ENCODE peak calls at places on chromosomes 16 and 17, in ten cellular contexts. L, Q, O, E, P, D, J, C, G and X are unnamed samples.

GRCh38 chr16:17155480-17155879 is 315.3 kb downstream of the XYLT1 start:
- DNase-seq in G (no peak), C (no peak), J (no peak), P (no peak), E (no peak), O (no peak), D (no peak), L (no peak), Q (no peak), X (no peak)

GRCh38 chr16:383326-384020 is 1.7 kb upstream of the PGAP6 start:
- DNase-seq in L (no peak), D (peak; percentile 36), P (peak; percentile 83), G (peak; percentile 30), E (no peak), J (no peak), Q (no peak), O (no peak), C (peak; percentile 49), X (no peak)

GRCh38 chr17:38982858-38983746 is 15.9 kb upstream of the FBXO47 start:
- DNase-seq in P (peak; percentile 48), O (no peak), L (no peak), C (peak; percentile 55), G (no peak), E (peak; percentile 82), J (peak; percentile 60), D (peak; percentile 68), Q (peak; percentile 44), X (no peak)

GRCh38 chr16:17512636-17513220 is 42.0 kb upstream of the XYLT1 start:
- DNase-seq in O (no peak), L (no peak), E (no peak), Q (no peak), P (no peak), C (no peak), J (no peak), G (no peak), D (no peak), X (no peak)

GRCh38 chr16:72188512-72188911 is 16.6 kb upstream of the PMFBP1 start:
- DNase-seq in O (no peak), L (no peak), E (no peak), J (peak; percentile 94), C (no peak), G (no peak), D (no peak), Q (no peak), P (no peak), X (no peak)

GRCh38 chr16:72300892-72301291 is 128.9 kb upstream of the PMFBP1 start:
- DNase-seq in L (no peak), E (no peak), G (no peak), D (no peak), Q (no peak), P (no peak), J (no peak), C (no peak), O (no peak), X (no peak)

GRCh38 chr16:24151482-24151939 is 104.6 kb upstream of the CACNG3 start:
- DNase-seq in G (no peak), O (no peak), Q (no peak), E (no peak), P (no peak), D (peak; percentile 30), J (no peak), C (peak; percentile 36), L (no peak), X (no peak)

GRCh38 chr16:88886915-88887521 is 20.6 kb upstream of the PABPN1L start:
- DNase-seq in C (no peak), O (peak; percentile 90), Q (no peak), P (peak; percentile 54), J (peak; percentile 14), D (no peak), G (no peak), E (no peak), L (no peak), X (no peak)

GRCh38 chr17:35255316-35255715 is 12.4 kb downstream of the SLFN5 start:
- DNase-seq in O (no peak), P (no peak), C (no peak), G (no peak), L (no peak), J (no peak), Q (no peak), D (no peak), E (peak; percentile 23), X (no peak)

GRCh38 chr17:3659541-3660111 is 8.8 kb downstream of the TAX1BP3 start:
- DNase-seq in L (no peak), O (peak; percentile 86), J (no peak), D (no peak), G (no peak), P (peak; percentile 82), C (no peak), Q (no peak), E (no peak), X (no peak)

GRCh38 chr16:68229431-68230175 is 6.3 kb downstream of the ESRP2 start:
- DNase-seq in O (no peak), P (peak; percentile 51), G (peak; percentile 32), E (peak; percentile 41), D (peak; percentile 48), Q (peak; percentile 68), C (peak; percentile 47), L (peak; percentile 35), J (peak; percentile 56), X (no peak)

GRCh38 chr16:2785101-2785991 is 2.0 kb downstream of the PRSS33 start:
- DNase-seq in J (no peak), D (no peak), P (no peak), O (peak; percentile 71), E (no peak), G (peak; percentile 19), L (peak; percentile 42), C (no peak), Q (no peak), X (peak; percentile 91)

GRCh38 chr17:13957636-13958035 is 111.7 kb upstream of the COX10 start:
- DNase-seq in L (no peak), E (no peak), J (no peak), C (no peak), G (no peak), P (no peak), D (no peak), O (no peak), Q (no peak), X (no peak)

GRCh38 chr17:74760404-74761105 is 12.1 kb downstream of the NHERF1 start:
- DNase-seq in O (no peak), Q (no peak), L (no peak), G (no peak), E (no peak), C (no peak), J (peak; percentile 84), P (no peak), D (no peak), X (peak; percentile 64)

GRCh38 chr16:57092786-57093301 is 461 bp downstream of the CPNE2 start:
- DNase-seq in P (no peak), C (peak; percentile 28), Q (peak; percentile 72), E (peak; percentile 19), J (no peak), O (peak; percentile 86), D (peak; percentile 40), G (peak; percentile 29), L (peak; percentile 53), X (no peak)

GRCh38 chr17:44734272-44734671 is 24.5 kb upstream of the ADAM11 start:
- DNase-seq in D (no peak), G (no peak), O (no peak), C (no peak), E (no peak), J (no peak), L (no peak), Q (no peak), P (no peak), X (no peak)

GRCh38 chr17:76696763-76697701 is 13.7 kb downstream of the MXRA7 start:
- DNase-seq in Q (no peak), E (no peak), P (no peak), D (no peak), L (no peak), G (no peak), J (no peak), O (no peak), C (no peak), X (no peak)

GRCh38 chr17:34645636-34646035 is 66.3 kb downstream of the TMEM132E start:
- DNase-seq in L (no peak), E (no peak), O (no peak), C (no peak), G (no peak), J (peak; percentile 81), D (no peak), P (no peak), Q (no peak), X (no peak)

GRCh38 chr17:80860703-80861359 is 130.8 kb upstream of the CHMP6 start:
- DNase-seq in L (no peak), E (no peak), O (no peak), Q (no peak), J (no peak), D (no peak), G (no peak), P (no peak), C (no peak), X (no peak)

GRCh38 chr16:24504467-24505345 is 34.7 kb upstream of the RBBP6 start:
- DNase-seq in P (peak; percentile 56), Q (peak; percentile 76), D (peak; percentile 72), C (peak; percentile 42), O (no peak), L (peak; percentile 34), E (peak; percentile 69), G (peak; percentile 34), J (peak; percentile 25), X (no peak)

GRCh38 chr17:16932156-16932555 is 39.8 kb downstream of the TNFRSF13B start:
- DNase-seq in D (no peak), G (no peak), O (peak; percentile 22), E (no peak), L (no peak), C (no peak), Q (no peak), P (no peak), J (no peak), X (peak; percentile 56)

GRCh38 chr17:71970312-71970711 is 150.5 kb upstream of the SOX9 start:
- DNase-seq in G (no peak), P (no peak), Q (no peak), J (no peak), L (no peak), O (no peak), C (no peak), D (no peak), E (no peak), X (no peak)

GRCh38 chr17:69574257-69575197 is 160.0 kb downstream of the MAP2K6 start:
- DNase-seq in C (no peak), G (no peak), D (no peak), O (no peak), J (no peak), P (no peak), L (no peak), E (no peak), Q (no peak), X (no peak)

GRCh38 chr17:29524692-29525091 is 42.1 kb downstream of the ABHD15 start:
- DNase-seq in O (no peak), P (no peak), J (no peak), Q (no peak), L (no peak), G (no peak), C (no peak), E (no peak), D (no peak), X (no peak)

GRCh38 chr17:2904135-2904534 is 107.9 kb downstream of the RAP1GAP2 start:
- DNase-seq in J (peak; percentile 95), L (no peak), C (no peak), Q (no peak), E (no peak), D (no peak), P (no peak), O (peak; percentile 80), G (no peak), X (no peak)

GRCh38 chr16:66115373-66115772 is 251.1 kb upstream of the CDH5 start:
- DNase-seq in Q (no peak), D (no peak), C (no peak), L (no peak), J (no peak), P (no peak), G (no peak), O (no peak), E (no peak), X (no peak)

GRCh38 chr17:49575524-49576120 is at the start of gene NXPH3:
- DNase-seq in L (peak; percentile 69), P (peak; percentile 73), J (peak; percentile 68), D (peak; percentile 64), C (peak; percentile 49), G (peak; percentile 41), O (peak; percentile 88), E (peak; percentile 53), Q (peak; percentile 83), X (no peak)

GRCh38 chr17:41717408-41718286 is 5.5 kb downstream of the GAST start:
- DNase-seq in L (no peak), C (no peak), D (peak; percentile 39), G (no peak), O (no peak), J (no peak), E (no peak), Q (no peak), P (no peak), X (no peak)